ENCODE peak calls at places on chromosome 2, in seven cellular contexts. D is K562, M is MM.1S, E is mammary epithelial cell, P is mesenchymal stem cell, G is neuronal stem cell, F is HepG2. Y is an unnamed sample.

GRCh38 chr2:174577967-174578589 is 19.5 kb downstream of the WIPF1 start:
- DNase-seq in D (no peak), M (peak; percentile 61), E (peak; percentile 41), P (peak; percentile 82), G (no peak), F (no peak), Y (peak; percentile 92)

GRCh38 chr2:237734905-237735623 is 63.5 kb upstream of the RBM44 start:
- DNase-seq in D (no peak), M (no peak), E (no peak), P (no peak), G (no peak), F (no peak), Y (no peak)

GRCh38 chr2:98460573-98461560 is 16.2 kb downstream of the INPP4A start:
- DNase-seq in D (no peak), M (peak; percentile 93), E (no peak), P (no peak), G (no peak), F (no peak), Y (peak; percentile 92)

GRCh38 chr2:147294825-147295392 is 549.9 kb upstream of the ACVR2A start:
- DNase-seq in D (no peak), M (no peak), E (peak; percentile 35), P (no peak), G (no peak), F (no peak), Y (no peak)

GRCh38 chr2:71832844-71833243 is 314.8 kb downstream of the CYP26B1 start:
- DNase-seq in D (no peak), M (no peak), E (no peak), P (no peak), G (no peak), F (no peak), Y (no peak)

GRCh38 chr2:102129082-102129481 is 13.5 kb upstream of the IL1R1 start:
- DNase-seq in D (no peak), M (no peak), E (no peak), P (no peak), G (no peak), F (no peak), Y (no peak)

GRCh38 chr2:167406558-167406957 is 518.3 kb downstream of the XIRP2 start:
- DNase-seq in D (no peak), M (no peak), E (no peak), P (peak; percentile 78), G (peak; percentile 64), F (no peak), Y (no peak)

GRCh38 chr2:112941753-112942653 is 31.0 kb downstream of the IL37 start:
- DNase-seq in D (peak; percentile 65), M (peak; percentile 94), E (peak; percentile 77), P (peak; percentile 76), G (peak; percentile 71), F (peak; percentile 70), Y (peak; percentile 90)

GRCh38 chr2:106582431-106583143 is 95.4 kb downstream of the CD8B2 start:
- DNase-seq in D (peak; percentile 40), M (peak; percentile 64), E (peak; percentile 53), P (peak; percentile 79), G (peak; percentile 74), F (peak; percentile 79), Y (peak; percentile 81)

GRCh38 chr2:70995227-70995729 is 605 bp upstream of the TEX261 start:
- DNase-seq in D (peak; percentile 50), M (peak; percentile 82), E (peak; percentile 50), P (peak; percentile 51), G (peak; percentile 21), F (peak; percentile 78), Y (peak; percentile 86)

GRCh38 chr2:201733544-201733943 is 35.1 kb upstream of the MPP4 start:
- DNase-seq in D (no peak), M (no peak), E (peak; percentile 23), P (no peak), G (no peak), F (no peak), Y (no peak)

GRCh38 chr2:186328848-186329247 is 157.2 kb upstream of the ZC3H15 start:
- DNase-seq in D (no peak), M (no peak), E (no peak), P (no peak), G (no peak), F (no peak), Y (no peak)

GRCh38 chr2:29920130-29920577 is 1.2 kb downstream of the ALK start:
- DNase-seq in D (peak; percentile 66), M (peak; percentile 68), E (peak; percentile 32), P (peak; percentile 28), G (peak; percentile 87), F (no peak), Y (no peak)

GRCh38 chr2:46257476-46257875 is 39.7 kb upstream of the EPAS1 start:
- DNase-seq in D (no peak), M (peak; percentile 55), E (peak; percentile 25), P (peak; percentile 93), G (no peak), F (no peak), Y (no peak)

GRCh38 chr2:209768557-209768956 is 3.1 kb upstream of the UNC80 start:
- DNase-seq in D (no peak), M (no peak), E (no peak), P (no peak), G (no peak), F (no peak), Y (no peak)

GRCh38 chr2:8103085-8103708 is 578.7 kb upstream of the ID2 start:
- DNase-seq in D (no peak), M (no peak), E (no peak), P (peak; percentile 33), G (no peak), F (peak; percentile 100), Y (no peak)

GRCh38 chr2:74507926-74508520 is 528 bp upstream of the PCGF1 start:
- DNase-seq in D (peak; percentile 44), M (peak; percentile 20), E (no peak), P (peak; percentile 63), G (no peak), F (no peak), Y (no peak)

GRCh38 chr2:57107353-57107752 is 923.6 kb downstream of the CCDC85A start:
- DNase-seq in D (no peak), M (no peak), E (no peak), P (no peak), G (no peak), F (no peak), Y (no peak)

GRCh38 chr2:216082805-216083204 is 1.1 kb downstream of the TMEM169 start:
- DNase-seq in D (no peak), M (no peak), E (no peak), P (no peak), G (no peak), F (peak; percentile 40), Y (no peak)

GRCh38 chr2:170715062-170715931 is at the start of gene SP5:
- DNase-seq in D (peak; percentile 88), M (peak; percentile 65), E (no peak), P (peak; percentile 62), G (peak; percentile 84), F (peak; percentile 100), Y (no peak)

GRCh38 chr2:239609583-239610310 is 208.9 kb upstream of the HDAC4 start:
- DNase-seq in D (no peak), M (no peak), E (no peak), P (no peak), G (no peak), F (no peak), Y (no peak)

GRCh38 chr2:205496777-205497176 is 185.5 kb upstream of the NRP2 start:
- DNase-seq in D (no peak), M (no peak), E (no peak), P (peak; percentile 84), G (no peak), F (no peak), Y (no peak)

DNA sequence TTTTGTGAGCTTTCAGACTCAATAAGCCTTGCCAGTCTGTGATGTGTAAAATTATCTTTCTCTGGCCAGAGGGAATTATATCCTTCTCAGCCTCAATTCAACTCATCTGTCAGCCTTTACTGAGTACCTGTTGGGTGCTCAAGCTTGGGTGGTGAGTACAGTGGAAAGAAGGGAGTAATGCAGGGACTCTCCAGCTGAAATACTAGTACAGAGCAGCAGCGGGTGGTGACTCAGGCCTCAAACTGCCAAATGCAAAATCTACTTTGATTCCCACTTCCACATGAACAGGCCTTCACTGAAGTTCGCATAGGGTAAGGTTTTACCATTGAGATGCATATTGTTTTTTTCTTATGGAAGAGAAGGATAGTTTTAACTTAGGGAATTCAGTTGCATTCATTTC is 326.8 kb downstream of the LRRTM1 start:
- DNase-seq in D (no peak), M (no peak), E (no peak), P (no peak), G (no peak), F (no peak), Y (no peak)
- H3K27ac ChIP-seq in D (no peak overlapping the region), M (no peak overlapping the region), E (no peak overlapping the region), P (no peak overlapping the region), G (no peak overlapping the region), F (no peak overlapping the region), Y (no peak overlapping the region)

GRCh38 chr2:16261071-16261470 is 320.7 kb downstream of the MYCN start:
- DNase-seq in D (no peak), M (no peak), E (no peak), P (no peak), G (no peak), F (no peak), Y (no peak)
- H2AFZ ChIP-seq in D (no peak overlapping the region), M (no peak overlapping the region), E (no peak overlapping the region), P (no peak overlapping the region), G (no peak overlapping the region), F (no peak overlapping the region), Y (no peak overlapping the region)

DNA sequence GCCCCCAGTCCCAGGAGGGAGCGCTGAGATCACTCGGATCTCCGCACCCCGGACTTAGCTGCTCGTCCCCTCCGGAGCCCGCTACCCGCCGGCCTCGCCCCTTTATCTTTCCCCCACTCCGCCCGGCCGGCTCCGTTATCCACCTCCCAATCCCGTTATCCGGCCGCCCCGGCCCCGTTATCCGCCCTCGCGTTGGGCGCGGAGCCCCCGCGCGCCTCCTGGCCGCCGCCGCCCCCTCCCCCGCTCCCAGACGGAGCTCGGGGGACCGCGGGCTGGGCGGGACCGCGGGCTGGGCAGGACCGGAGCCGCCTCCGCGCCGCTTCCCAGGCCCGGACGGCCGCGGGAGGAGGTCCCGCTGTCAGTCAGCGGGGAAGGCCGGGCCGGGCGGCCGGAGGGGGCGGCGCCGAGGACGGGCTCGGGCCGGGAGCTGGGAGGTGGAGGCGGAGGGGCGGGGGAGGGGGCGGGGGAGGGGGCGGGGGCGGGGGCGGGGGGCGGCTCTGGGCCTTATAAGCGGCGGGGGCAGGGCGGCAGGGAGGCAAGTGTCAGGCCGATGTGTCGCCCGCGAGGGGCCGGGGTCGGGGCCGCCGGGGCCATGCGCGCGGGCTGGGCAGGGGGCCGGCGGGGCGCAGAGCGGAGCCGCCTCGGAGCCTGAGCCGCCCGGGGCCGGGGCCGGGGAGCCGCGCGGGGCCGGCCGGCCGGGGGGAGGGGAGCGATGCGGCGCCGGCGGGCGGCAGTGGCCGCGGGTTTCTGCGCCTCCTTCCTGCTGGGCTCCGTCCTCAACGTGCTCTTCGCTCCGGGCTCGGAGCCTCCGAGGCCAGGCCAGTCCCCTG is at the start of gene PKDCC:
- DNase-seq in D (peak; percentile 93), M (peak; percentile 82), E (peak; percentile 28), P (peak; percentile 89), G (peak; percentile 88), F (peak; percentile 75), Y (no peak)
- H3K4me3 ChIP-seq in D (peak within 1 kb of the TSS; percentile 42), M (peak within 1 kb of the TSS; percentile 64), E (peak within 1 kb of the TSS; percentile 11), P (peak within 1 kb of the TSS; percentile 82), G (peak within 1 kb of the TSS; percentile 87), F (peak within 1 kb of the TSS; percentile 82), Y (no peak within 1 kb of the TSS)

DNA sequence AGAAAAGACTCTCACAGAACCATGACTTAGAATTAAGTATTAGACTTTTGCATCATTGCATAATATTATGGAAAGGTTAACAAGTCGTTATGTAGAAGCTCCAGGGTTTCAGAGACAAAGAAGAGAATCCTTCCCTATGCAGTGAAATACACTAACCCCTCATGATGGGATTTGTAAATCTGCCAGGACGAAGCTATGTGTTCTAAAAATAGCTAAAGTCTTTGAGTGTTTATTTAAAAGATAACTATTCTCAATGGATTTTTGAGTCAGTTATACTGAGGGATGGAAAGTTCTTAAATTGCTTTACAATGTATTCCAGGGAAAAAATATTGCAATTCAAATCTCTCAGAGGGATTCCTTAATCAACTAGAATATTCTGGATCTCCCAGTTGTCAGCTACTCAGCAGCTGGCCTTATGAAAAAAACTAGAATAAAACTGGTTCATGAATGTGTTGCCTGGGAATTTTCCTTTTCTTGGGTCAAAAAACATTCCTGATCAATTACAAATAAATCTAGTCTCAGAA is 312.3 kb downstream of the PLCL1 start:
- DNase-seq in D (no peak), M (no peak), E (no peak), P (peak; percentile 23), G (no peak), F (no peak), Y (no peak)
- H3K27ac ChIP-seq in D (no peak overlapping the region), M (no peak overlapping the region), E (no peak overlapping the region), P (no peak overlapping the region), G (no peak overlapping the region), F (no peak overlapping the region), Y (no peak overlapping the region)

Y was measured in Karpas-422.